ENCODE peak calls at places on chromosomes 1 and 21, in four cellular contexts. M is central memory CD8-positive, alpha-beta T cell; H is activated T-cell treated with anti-CD3 and anti-CD28 coated beads for 24 hours; Y is glutamatergic neuron. O is an unnamed sample.

GRCh38 chr21:33380483-33380998 is 22.7 kb upstream of the IFNGR2 start:
- DNase-seq in M (peak), H (peak), Y (no peak), O (no peak)

GRCh38 chr1:98706173-98706848 is 44.8 kb downstream of the SNX7 start:
- DNase-seq in Y (no peak), H (no peak), M (no peak), O (no peak)

GRCh38 chr1:67586596-67586995 is 98.4 kb upstream of the GADD45A start:
- DNase-seq in H (no peak), M (no peak), Y (no peak), O (no peak)

GRCh38 chr1:109995536-109995935 is 11.0 kb downstream of the AHCYL1 start:
- DNase-seq in M (no peak), Y (no peak), H (no peak), O (no peak)

GRCh38 chr1:77031101-77031662 is 163.9 kb downstream of the ST6GALNAC5 start:
- DNase-seq in H (no peak), Y (no peak), M (no peak), O (no peak)

GRCh38 chr21:37225440-37225839 is 41.7 kb downstream of the VPS26C start:
- DNase-seq in Y (no peak), H (peak), M (peak), O (no peak)

GRCh38 chr1:3062616-3063378 is 6.2 kb upstream of the PRDM16 start:
- DNase-seq in M (no peak), H (no peak), Y (no peak), O (no peak)

GRCh38 chr1:151988405-151988851 is 5.2 kb downstream of the S100A10 start:
- DNase-seq in Y (no peak), H (no peak), M (no peak), O (no peak)

GRCh38 chr1:151537112-151537511 is 3.0 kb upstream of the TUFT1 start:
- DNase-seq in Y (no peak), M (no peak), H (no peak), O (no peak)

GRCh38 chr1:234608026-234608719 is 1.8 kb downstream of the IRF2BP2 start:
- DNase-seq in M (peak), H (peak), Y (peak), O (peak)

GRCh38 chr1:209038735-209039134 is 544.8 kb upstream of the CAMK1G start:
- DNase-seq in H (no peak), Y (no peak), M (no peak), O (no peak)

GRCh38 chr1:154434346-154435075 is 29.4 kb downstream of the IL6R start:
- DNase-seq in H (no peak), M (no peak), Y (no peak), O (no peak)

GRCh38 chr21:42198949-42199348 is 20.0 kb upstream of the ABCG1 start:
- DNase-seq in Y (no peak), M (no peak), H (no peak), O (peak)

GRCh38 chr21:31780944-31781343 is 49.0 kb upstream of the SCAF4 start:
- DNase-seq in Y (no peak), M (no peak), H (no peak), O (no peak)

GRCh38 chr1:169527461-169528213 is 41.9 kb upstream of the SLC19A2 start:
- DNase-seq in Y (no peak), H (no peak), M (no peak), O (no peak)

O was measured in WERI-Rb-1.